ENCODE peak calls at places on chromosomes 4 and X, in four cellular contexts. H, K, G and Y are unnamed samples.

GRCh38 chr4:163638909-163639308 is 144.4 kb downstream of the TMA16 start:
- DNase-seq in H (no peak), K (no peak), G (no peak), Y (no peak)

GRCh38 chrX:29066516-29066915 is 479.3 kb downstream of the IL1RAPL1 start:
- DNase-seq in H (no peak), K (no peak), G (no peak), Y (no peak)

GRCh38 chrX:112011376-112011775 is 71.2 kb downstream of the TRPC5 start:
- DNase-seq in H (no peak), K (no peak), G (no peak), Y (no peak)

GRCh38 chr4:57080781-57081650 is 29.2 kb downstream of the IGFBP7 start:
- DNase-seq in H (no peak), K (no peak), G (peak; percentile 70), Y (no peak)

GRCh38 chrX:24423960-24424359 is 41.1 kb upstream of the PDK3 start:
- DNase-seq in H (no peak), K (no peak), G (peak; percentile 11), Y (no peak)

GRCh38 chrX:142214081-142214480 is 9.0 kb upstream of the MAGEC2 start:
- DNase-seq in H (no peak), K (no peak), G (no peak), Y (no peak)

GRCh38 chr4:38804654-38805295 is at the start of gene TLR1:
- DNase-seq in H (peak; percentile 46), K (peak; percentile 18), G (peak; percentile 25), Y (peak; percentile 26)

GRCh38 chr4:90234916-90235547 is 107.8 kb downstream of the CCSER1 start:
- DNase-seq in H (no peak), K (no peak), G (no peak), Y (peak; percentile 69)

GRCh38 chrX:47316276-47317025 is 53.9 kb upstream of the ZNF157 start:
- DNase-seq in H (no peak), K (no peak), G (no peak), Y (peak; percentile 34)

GRCh38 chrX:6898371-6898770 is 249.1 kb upstream of the STS start:
- DNase-seq in H (no peak), K (no peak), G (no peak), Y (no peak)

GRCh38 chrX:105136786-105137185 is 83.7 kb downstream of the TEX13A start:
- DNase-seq in H (no peak), K (no peak), G (no peak), Y (no peak)

GRCh38 chr4:164956766-164957643 is 20.5 kb downstream of the TRIM61 start:
- DNase-seq in H (peak; percentile 50), K (no peak), G (no peak), Y (peak; percentile 76)

GRCh38 chrX:115460565-115460888 is 100.4 kb upstream of the PLS3 start:
- DNase-seq in H (no peak), K (no peak), G (no peak), Y (no peak)

GRCh38 chr4:139808381-139809206 is 143.0 kb downstream of the MGST2 start:
- DNase-seq in H (no peak), K (no peak), G (peak; percentile 13), Y (no peak)

GRCh38 chr4:16196482-16197393 is 29.5 kb downstream of the TAPT1 start:
- DNase-seq in H (no peak), K (peak; percentile 38), G (peak; percentile 4), Y (no peak)

GRCh38 chr4:10109995-10110670 is 6.5 kb downstream of the WDR1 start:
- DNase-seq in H (no peak), K (no peak), G (no peak), Y (no peak)

GRCh38 chrX:5051831-5052491 is 1176.7 kb downstream of the NLGN4X start:
- DNase-seq in H (no peak), K (no peak), G (no peak), Y (no peak)

GRCh38 chr4:123479944-123480343 is 83.3 kb downstream of the SPRY1 start:
- DNase-seq in H (peak; percentile 8), K (no peak), G (peak; percentile 95), Y (no peak)

GRCh38 chr4:114729339-114729738 is 130.7 kb downstream of the UGT8 start:
- DNase-seq in H (no peak), K (no peak), G (no peak), Y (peak; percentile 3)

DNA sequence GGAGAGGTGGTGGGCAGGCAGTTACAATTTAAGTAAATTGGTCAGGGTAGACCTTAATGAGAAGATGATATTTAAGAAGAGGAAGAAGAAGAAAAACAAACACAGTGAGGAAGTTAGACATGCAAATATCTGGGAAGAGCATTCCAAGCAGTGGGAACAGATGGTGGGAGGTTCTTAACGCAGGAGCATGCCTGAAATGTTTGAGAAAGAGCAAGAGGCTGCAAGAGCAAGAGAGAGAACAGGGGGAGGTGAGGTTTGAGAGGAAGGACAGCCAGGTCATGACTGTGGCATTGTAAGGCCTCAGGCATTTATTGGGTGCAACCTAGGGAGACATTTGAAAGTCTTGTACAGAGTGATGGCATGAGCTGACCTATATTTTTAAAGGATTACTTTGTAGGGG is 136.0 kb downstream of the UGT8 start:
- DNase-seq in H (no peak), K (no peak), G (no peak), Y (no peak)
- TF ChIP-seq ELF1 in H (no peak), K (no peak), G (no peak), Y (no peak)

GRCh38 chr4:107866726-107867125 is 42.0 kb downstream of the SGMS2 start:
- DNase-seq in H (no peak), K (no peak), G (no peak), Y (no peak)

GRCh38 chr4:107858158-107858742 is 33.5 kb downstream of the SGMS2 start:
- DNase-seq in H (no peak), K (no peak), G (no peak), Y (no peak)

GRCh38 chr4:107863416-107863815 is 38.7 kb downstream of the SGMS2 start:
- DNase-seq in H (no peak), K (no peak), G (no peak), Y (no peak)

GRCh38 chr4:107862658-107863057 is 37.9 kb downstream of the SGMS2 start:
- DNase-seq in H (peak; percentile 5), K (peak; percentile 82), G (peak; percentile 5), Y (no peak)

DNA sequence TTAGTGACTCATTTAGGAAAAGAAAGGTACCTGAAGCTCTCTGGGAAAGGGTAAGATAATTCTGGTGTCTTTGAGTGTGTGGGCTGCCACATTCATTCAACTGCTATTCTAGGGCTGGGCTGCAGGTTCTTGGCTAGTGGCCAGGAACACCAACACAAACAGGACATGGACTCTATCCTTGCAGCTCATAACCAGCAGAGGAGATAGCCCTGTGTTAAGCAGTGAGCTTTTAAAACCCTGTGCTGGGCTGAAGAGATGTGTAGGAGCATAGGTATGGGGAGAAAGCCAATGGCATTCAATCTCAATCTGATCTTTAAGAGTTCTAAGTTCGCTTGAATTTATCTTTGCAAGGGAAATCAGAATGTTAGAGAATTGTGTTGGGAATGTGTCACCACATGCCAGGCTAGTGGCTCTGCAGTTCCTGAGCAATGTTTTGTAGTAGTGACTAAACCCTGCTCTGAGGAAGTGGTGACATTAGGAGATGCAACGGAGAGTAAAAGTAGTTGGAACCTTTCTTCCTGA is 39.2 kb downstream of the SGMS2 start:
- DNase-seq in H (peak; percentile 12), K (peak; percentile 48), G (peak; percentile 52), Y (no peak)
- TF ChIP-seq ELF1 in H (no peak), K (no peak), G (no peak), Y (no peak)

GRCh38 chr4:107935246-107935645 is 3.9 kb downstream of the CYP2U1 start:
- DNase-seq in H (no peak), K (no peak), G (no peak), Y (no peak)

GRCh38 chr4:107930821-107931774 is at the start of gene CYP2U1:
- DNase-seq in H (peak; percentile 63), K (peak; percentile 36), G (peak; percentile 68), Y (peak; percentile 95)

GRCh38 chr4:107937040-107937439 is 5.7 kb downstream of the CYP2U1 start:
- DNase-seq in H (no peak), K (no peak), G (no peak), Y (no peak)

GRCh38 chr4:107931775-107932321 is 499 bp downstream of the CYP2U1 start:
- DNase-seq in H (no peak), K (no peak), G (no peak), Y (no peak)
- TF ChIP-seq ELF1 in H (no peak), K (no peak), G (no peak), Y (no peak)

GRCh38 chr4:180380733-180381132 is 1862.5 kb upstream of the TENM3 start:
- DNase-seq in H (no peak), K (peak; percentile 79), G (no peak), Y (no peak)
- TF ChIP-seq ELF1 in H (no peak), K (no peak), G (no peak), Y (no peak)

GRCh38 chr4:167177925-167178324 is 56.4 kb downstream of the SPOCK3 start:
- DNase-seq in H (no peak), K (no peak), G (no peak), Y (no peak)
- TF ChIP-seq ELF1 in H (no peak), K (no peak), G (no peak), Y (no peak)

GRCh38 chrX:150312931-150313330 is 50.2 kb upstream of the MAMLD1 start:
- DNase-seq in H (no peak), K (no peak), G (no peak), Y (no peak)

GRCh38 chrX:150316564-150316963 is 46.6 kb upstream of the MAMLD1 start:
- DNase-seq in H (no peak), K (no peak), G (no peak), Y (no peak)

GRCh38 chrX:150310881-150311280 is 52.2 kb upstream of the MAMLD1 start:
- DNase-seq in H (no peak), K (no peak), G (no peak), Y (no peak)

GRCh38 chrX:150314186-150314585 is 48.9 kb upstream of the MAMLD1 start:
- DNase-seq in H (no peak), K (no peak), G (no peak), Y (no peak)

DNA sequence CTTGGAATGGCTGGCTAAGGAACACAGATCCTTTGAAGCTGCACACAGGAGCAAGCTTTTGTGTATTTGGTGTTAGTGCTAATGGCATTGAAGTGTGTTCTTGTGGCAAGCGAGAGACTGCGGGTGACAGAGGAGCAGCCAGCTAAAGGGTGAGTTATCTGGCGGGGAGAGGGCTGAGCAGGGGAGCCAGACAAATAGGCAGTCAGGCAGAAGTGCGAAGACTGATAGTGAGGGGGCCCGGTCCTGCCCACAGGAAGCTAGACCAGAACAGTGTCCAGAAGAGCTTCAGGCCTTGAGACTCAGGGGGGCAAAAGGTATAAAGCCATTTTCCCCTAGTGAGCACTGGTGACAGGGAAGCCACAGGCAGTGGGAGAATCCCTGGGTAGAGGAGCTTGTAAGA is 49.6 kb upstream of the MAMLD1 start:
- DNase-seq in H (no peak), K (no peak), G (no peak), Y (no peak)
- TF ChIP-seq ELF1 in H (no peak), K (no peak), G (no peak), Y (no peak)